ENCODE peak calls at places on chromosomes 16 and 17, in seven cellular contexts. One of them, this sample, is unnamed.

GRCh38 chr17:64641499-64641898 is 20.6 kb downstream of the SMURF2 start:
- DNase-seq in SK-N-SH: peak
- DNase-seq in IMR-90: peak
- DNase-seq in A549: peak
- DNase-seq in K562: peak
- DNase-seq in HCT116: no peak
- DNase-seq in H1: no peak
- DNase-seq in this sample: no peak

GRCh38 chr17:56939869-56940484 is 20.9 kb downstream of the COIL start:
- DNase-seq in H1: peak
- DNase-seq in K562: peak
- DNase-seq in HCT116: peak
- DNase-seq in SK-N-SH: peak
- DNase-seq in IMR-90: peak
- DNase-seq in A549: peak
- DNase-seq in this sample: peak

GRCh38 chr17:65564793-65565192 is 3.3 kb upstream of the AXIN2 start:
- DNase-seq in IMR-90: peak
- DNase-seq in SK-N-SH: peak
- DNase-seq in H1: no peak
- DNase-seq in A549: no peak
- DNase-seq in HCT116: no peak
- DNase-seq in K562: no peak
- DNase-seq in this sample: peak

GRCh38 chr17:49996495-49997255 is 1.7 kb upstream of the DLX3 start:
- DNase-seq in K562: peak
- DNase-seq in SK-N-SH: peak
- DNase-seq in A549: peak
- DNase-seq in HCT116: no peak
- DNase-seq in H1: peak
- DNase-seq in IMR-90: peak
- DNase-seq in this sample: no peak

GRCh38 chr17:47720196-47720595 is 12.8 kb upstream of the TBX21 start:
- DNase-seq in H1: no peak
- DNase-seq in A549: no peak
- DNase-seq in HCT116: no peak
- DNase-seq in IMR-90: no peak
- DNase-seq in SK-N-SH: no peak
- DNase-seq in K562: no peak
- DNase-seq in this sample: no peak

GRCh38 chr16:9874233-9874632 is 308.0 kb downstream of the GRIN2A start:
- DNase-seq in K562: no peak
- DNase-seq in H1: no peak
- DNase-seq in SK-N-SH: no peak
- DNase-seq in HCT116: no peak
- DNase-seq in IMR-90: no peak
- DNase-seq in A549: no peak
- DNase-seq in this sample: no peak

GRCh38 chr16:49344401-49344800 is 29.2 kb upstream of the C16orf78 start:
- DNase-seq in H1: no peak
- DNase-seq in SK-N-SH: no peak
- DNase-seq in A549: no peak
- DNase-seq in K562: no peak
- DNase-seq in HCT116: no peak
- DNase-seq in IMR-90: no peak
- DNase-seq in this sample: no peak

GRCh38 chr17:57993471-57994365 is 5.7 kb upstream of the VEZF1 start:
- DNase-seq in H1: no peak
- DNase-seq in IMR-90: no peak
- DNase-seq in SK-N-SH: no peak
- DNase-seq in A549: no peak
- DNase-seq in HCT116: no peak
- DNase-seq in K562: no peak
- DNase-seq in this sample: peak

GRCh38 chr17:66564992-66565465 is 262.6 kb downstream of the PRKCA start:
- DNase-seq in HCT116: no peak
- DNase-seq in A549: no peak
- DNase-seq in H1: peak
- DNase-seq in IMR-90: peak
- DNase-seq in K562: no peak
- DNase-seq in SK-N-SH: no peak
- DNase-seq in this sample: peak

GRCh38 chr16:27316038-27316680 is 2.4 kb downstream of the IL4R start:
- DNase-seq in H1: no peak
- DNase-seq in IMR-90: no peak
- DNase-seq in K562: no peak
- DNase-seq in SK-N-SH: no peak
- DNase-seq in HCT116: no peak
- DNase-seq in A549: no peak
- DNase-seq in this sample: no peak

GRCh38 chr17:76122411-76123126 is 18.5 kb downstream of the FOXJ1 start:
- DNase-seq in H1: no peak
- DNase-seq in IMR-90: no peak
- DNase-seq in A549: no peak
- DNase-seq in HCT116: no peak
- DNase-seq in K562: no peak
- DNase-seq in SK-N-SH: peak
- DNase-seq in this sample: no peak

GRCh38 chr17:53227101-53227500 is 595.6 kb upstream of the KIF2B start:
- DNase-seq in H1: no peak
- DNase-seq in SK-N-SH: no peak
- DNase-seq in IMR-90: no peak
- DNase-seq in A549: no peak
- DNase-seq in K562: no peak
- DNase-seq in HCT116: no peak
- DNase-seq in this sample: no peak
- TF ChIP-seq CTCF in H1: no peak
- TF ChIP-seq CTCF in SK-N-SH: no peak
- TF ChIP-seq CTCF in IMR-90: no peak
- TF ChIP-seq CTCF in A549: no peak
- TF ChIP-seq CTCF in K562: no peak
- TF ChIP-seq CTCF in HCT116: no peak
- TF ChIP-seq CTCF in this sample: no peak

GRCh38 chr17:34727601-34728000 is 148.2 kb downstream of the TMEM132E start:
- DNase-seq in H1: no peak
- DNase-seq in IMR-90: no peak
- DNase-seq in SK-N-SH: no peak
- DNase-seq in HCT116: no peak
- DNase-seq in K562: no peak
- DNase-seq in A549: no peak
- DNase-seq in this sample: no peak
- TF ChIP-seq RAD21 in H1: no peak
- TF ChIP-seq RAD21 in IMR-90: no peak
- TF ChIP-seq RAD21 in SK-N-SH: no peak
- TF ChIP-seq RAD21 in HCT116: no peak
- TF ChIP-seq RAD21 in K562: no peak
- TF ChIP-seq RAD21 in A549: no peak
- TF ChIP-seq RAD21 in this sample: no peak

DNA sequence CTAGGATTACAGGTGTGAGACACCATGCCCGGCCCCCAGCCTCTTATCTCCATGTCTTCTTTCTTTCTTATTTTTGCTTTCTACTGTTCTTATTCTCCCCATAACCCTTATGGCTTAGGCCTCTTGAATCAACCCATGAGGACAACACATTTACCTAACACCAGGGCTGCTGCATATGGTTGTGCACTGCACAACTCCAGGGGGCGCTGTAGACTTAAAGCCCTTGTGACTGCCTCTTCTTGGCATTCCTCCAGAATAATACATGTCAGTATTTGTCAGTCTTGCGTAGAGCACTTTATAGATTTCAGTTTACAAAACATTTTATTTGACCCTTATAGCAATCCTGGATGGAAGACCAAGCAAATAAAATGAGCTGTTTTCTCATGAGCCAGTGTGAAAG is 225.0 kb upstream of the SALL1 start:
- DNase-seq in HCT116: no peak
- DNase-seq in K562: peak
- DNase-seq in H1: no peak
- DNase-seq in SK-N-SH: no peak
- DNase-seq in A549: peak
- DNase-seq in IMR-90: no peak
- DNase-seq in this sample: no peak
- TF ChIP-seq CTCF in HCT116: peak
- TF ChIP-seq CTCF in K562: no peak
- TF ChIP-seq CTCF in H1: peak
- TF ChIP-seq CTCF in SK-N-SH: peak
- TF ChIP-seq CTCF in A549: peak
- TF ChIP-seq CTCF in IMR-90: no peak
- TF ChIP-seq CTCF in this sample: no peak

DNA sequence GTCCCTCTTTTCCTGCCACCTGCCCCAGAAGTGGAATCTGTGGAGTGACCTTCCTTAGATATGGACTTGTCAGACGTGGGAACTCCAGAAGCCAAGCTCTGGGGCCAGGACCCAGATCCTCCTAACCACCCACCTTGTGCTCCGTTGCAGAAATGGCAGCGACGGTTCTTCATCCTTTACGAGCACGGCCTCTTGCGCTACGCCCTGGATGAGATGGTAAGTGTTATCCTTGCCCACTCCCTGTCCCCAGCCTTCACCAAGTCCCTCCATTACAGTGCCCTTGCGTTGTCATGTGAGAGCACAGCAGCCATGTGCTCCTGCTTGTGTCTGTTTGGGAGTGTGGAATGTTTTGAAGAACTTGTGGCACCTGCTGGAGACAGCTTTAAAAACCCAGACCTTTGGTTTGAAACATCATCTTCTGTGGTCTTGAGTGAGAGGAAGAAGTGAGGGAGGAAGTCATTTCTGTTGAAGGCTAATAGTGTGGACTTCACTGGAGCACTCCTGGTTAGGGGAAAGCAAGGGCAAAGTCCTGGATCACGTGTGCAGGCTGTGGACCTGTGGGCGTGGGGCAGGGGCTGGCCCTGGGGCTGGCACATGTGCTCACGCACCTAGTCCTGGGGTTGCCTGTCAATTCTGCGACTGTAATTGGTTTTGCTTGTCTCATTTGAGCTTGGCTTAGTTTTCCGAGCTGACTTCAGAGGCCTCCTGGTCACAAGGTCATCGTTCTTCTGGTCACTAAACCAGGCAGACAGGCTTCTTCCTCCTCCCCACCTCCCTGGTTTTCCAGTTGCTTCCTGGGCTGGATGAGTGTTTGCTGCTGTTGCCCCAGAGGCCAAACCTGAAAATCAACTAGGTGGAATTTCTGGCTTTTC is 35.8 kb downstream of the MPRIP start:
- DNase-seq in H1: no peak
- DNase-seq in A549: no peak
- DNase-seq in HCT116: no peak
- DNase-seq in IMR-90: no peak
- DNase-seq in SK-N-SH: no peak
- DNase-seq in K562: no peak
- DNase-seq in this sample: peak
- TF ChIP-seq RAD21 in H1: no peak
- TF ChIP-seq RAD21 in A549: no peak
- TF ChIP-seq RAD21 in HCT116: no peak
- TF ChIP-seq RAD21 in IMR-90: no peak
- TF ChIP-seq RAD21 in SK-N-SH: no peak
- TF ChIP-seq RAD21 in K562: no peak
- TF ChIP-seq RAD21 in this sample: no peak